ENCODE peak calls at places on chromosomes 3 and 15, in seven cellular contexts. One of them, this sample, is unnamed.

GRCh38 chr15:74789171-74789627 is 7.3 kb downstream of the CSK start:
- DNase-seq in ACHN: no peak
- DNase-seq in fibroblast of lung: no peak
- DNase-seq in epithelial cell of esophagus: peak
- DNase-seq in GM23248: no peak
- DNase-seq in MCF 10A: peak
- DNase-seq in ascending aorta: no peak
- DNase-seq in this sample: no peak

GRCh38 chr15:51647128-51647562 is 24.6 kb upstream of the DMXL2 start:
- DNase-seq in ascending aorta: peak
- DNase-seq in epithelial cell of esophagus: peak
- DNase-seq in GM23248: peak
- DNase-seq in fibroblast of lung: peak
- DNase-seq in MCF 10A: peak
- DNase-seq in ACHN: peak
- DNase-seq in this sample: peak

GRCh38 chr3:197454014-197454413 is 101.8 kb downstream of the BDH1 start:
- DNase-seq in epithelial cell of esophagus: peak
- DNase-seq in MCF 10A: peak
- DNase-seq in fibroblast of lung: no peak
- DNase-seq in ascending aorta: no peak
- DNase-seq in GM23248: peak
- DNase-seq in ACHN: peak
- DNase-seq in this sample: no peak

GRCh38 chr15:42921049-42921731 is 612 bp upstream of the TTBK2 start:
- DNase-seq in fibroblast of lung: peak
- DNase-seq in GM23248: peak
- DNase-seq in ACHN: peak
- DNase-seq in epithelial cell of esophagus: peak
- DNase-seq in ascending aorta: peak
- DNase-seq in MCF 10A: no peak
- DNase-seq in this sample: no peak

GRCh38 chr3:131231710-131232348 is 149.7 kb upstream of the NUDT16 start:
- DNase-seq in epithelial cell of esophagus: peak
- DNase-seq in GM23248: peak
- DNase-seq in ascending aorta: no peak
- DNase-seq in ACHN: peak
- DNase-seq in MCF 10A: peak
- DNase-seq in fibroblast of lung: peak
- DNase-seq in this sample: peak

GRCh38 chr3:149152420-149152819 is 23.0 kb downstream of the HPS3 start:
- DNase-seq in MCF 10A: peak
- DNase-seq in GM23248: peak
- DNase-seq in epithelial cell of esophagus: peak
- DNase-seq in ascending aorta: no peak
- DNase-seq in ACHN: no peak
- DNase-seq in fibroblast of lung: peak
- DNase-seq in this sample: no peak

GRCh38 chr3:141373768-141374526 is 5.6 kb downstream of the ZBTB38 start:
- DNase-seq in epithelial cell of esophagus: peak
- DNase-seq in GM23248: peak
- DNase-seq in MCF 10A: peak
- DNase-seq in ACHN: peak
- DNase-seq in ascending aorta: no peak
- DNase-seq in fibroblast of lung: peak
- DNase-seq in this sample: no peak

GRCh38 chr3:58651268-58651667 is 15.3 kb downstream of the FAM3D start:
- DNase-seq in ascending aorta: no peak
- DNase-seq in GM23248: no peak
- DNase-seq in ACHN: no peak
- DNase-seq in MCF 10A: no peak
- DNase-seq in fibroblast of lung: no peak
- DNase-seq in epithelial cell of esophagus: no peak
- DNase-seq in this sample: no peak

GRCh38 chr3:135621184-135621931 is 344.2 kb upstream of the PPP2R3A start:
- DNase-seq in ascending aorta: no peak
- DNase-seq in epithelial cell of esophagus: no peak
- DNase-seq in GM23248: no peak
- DNase-seq in fibroblast of lung: no peak
- DNase-seq in ACHN: no peak
- DNase-seq in MCF 10A: no peak
- DNase-seq in this sample: no peak

GRCh38 chr3:21942328-21942727 is 191.3 kb upstream of the ZNF385D start:
- DNase-seq in ascending aorta: no peak
- DNase-seq in fibroblast of lung: peak
- DNase-seq in epithelial cell of esophagus: peak
- DNase-seq in MCF 10A: peak
- DNase-seq in ACHN: no peak
- DNase-seq in GM23248: peak
- DNase-seq in this sample: peak

GRCh38 chr3:145776782-145777408 is 384.1 kb downstream of the PLOD2 start:
- DNase-seq in epithelial cell of esophagus: peak
- DNase-seq in GM23248: peak
- DNase-seq in ascending aorta: no peak
- DNase-seq in fibroblast of lung: peak
- DNase-seq in MCF 10A: peak
- DNase-seq in ACHN: peak
- DNase-seq in this sample: peak

GRCh38 chr15:35470441-35470840 is 75.5 kb downstream of the DPH6 start:
- DNase-seq in GM23248: no peak
- DNase-seq in ACHN: no peak
- DNase-seq in fibroblast of lung: no peak
- DNase-seq in MCF 10A: no peak
- DNase-seq in ascending aorta: no peak
- DNase-seq in epithelial cell of esophagus: no peak
- DNase-seq in this sample: no peak

This sample was measured in RKO.